ENCODE peak calls at places on chromosomes 2 and 18, in five cellular contexts. One of them, this sample, is unnamed.

GRCh38 chr18:26089247-26090129 is 925 bp downstream of the SS18 start:
- DNase-seq in cardiac muscle cell: peak
- DNase-seq in PC-3: peak
- DNase-seq in psoas muscle: no peak
- DNase-seq in body of pancreas: no peak
- DNase-seq in this sample: no peak

GRCh38 chr2:45264227-45265225 is 255.3 kb upstream of the SIX2 start:
- DNase-seq in cardiac muscle cell: no peak
- DNase-seq in PC-3: peak
- DNase-seq in psoas muscle: no peak
- DNase-seq in body of pancreas: no peak
- DNase-seq in this sample: no peak

GRCh38 chr2:222878877-222879601 is 18.2 kb downstream of the ACSL3 start:
- DNase-seq in cardiac muscle cell: peak
- DNase-seq in PC-3: peak
- DNase-seq in psoas muscle: no peak
- DNase-seq in body of pancreas: no peak
- DNase-seq in this sample: peak

GRCh38 chr2:53334610-53335009 is 433.0 kb upstream of the CHAC2 start:
- DNase-seq in cardiac muscle cell: no peak
- DNase-seq in PC-3: peak
- DNase-seq in psoas muscle: no peak
- DNase-seq in body of pancreas: no peak
- DNase-seq in this sample: no peak

GRCh38 chr2:217597140-217597539 is 405.7 kb downstream of the TNS1 start:
- DNase-seq in cardiac muscle cell: no peak
- DNase-seq in PC-3: no peak
- DNase-seq in psoas muscle: no peak
- DNase-seq in body of pancreas: no peak
- DNase-seq in this sample: no peak

GRCh38 chr2:200905618-200906296 is 16.6 kb downstream of the NIF3L1 start:
- DNase-seq in cardiac muscle cell: peak
- DNase-seq in PC-3: peak
- DNase-seq in psoas muscle: peak
- DNase-seq in body of pancreas: peak
- DNase-seq in this sample: peak

GRCh38 chr18:60197233-60197632 is 175.3 kb downstream of the MC4R start:
- DNase-seq in cardiac muscle cell: no peak
- DNase-seq in PC-3: no peak
- DNase-seq in psoas muscle: no peak
- DNase-seq in body of pancreas: no peak
- DNase-seq in this sample: no peak

GRCh38 chr2:47819834-47820233 is 36.9 kb downstream of the MSH6 start:
- DNase-seq in cardiac muscle cell: no peak
- DNase-seq in PC-3: peak
- DNase-seq in psoas muscle: no peak
- DNase-seq in body of pancreas: no peak
- DNase-seq in this sample: no peak

GRCh38 chr2:182767578-182767977 is 51.5 kb downstream of the DNAJC10 start:
- DNase-seq in cardiac muscle cell: peak
- DNase-seq in PC-3: peak
- DNase-seq in psoas muscle: no peak
- DNase-seq in body of pancreas: no peak
- DNase-seq in this sample: no peak

DNA sequence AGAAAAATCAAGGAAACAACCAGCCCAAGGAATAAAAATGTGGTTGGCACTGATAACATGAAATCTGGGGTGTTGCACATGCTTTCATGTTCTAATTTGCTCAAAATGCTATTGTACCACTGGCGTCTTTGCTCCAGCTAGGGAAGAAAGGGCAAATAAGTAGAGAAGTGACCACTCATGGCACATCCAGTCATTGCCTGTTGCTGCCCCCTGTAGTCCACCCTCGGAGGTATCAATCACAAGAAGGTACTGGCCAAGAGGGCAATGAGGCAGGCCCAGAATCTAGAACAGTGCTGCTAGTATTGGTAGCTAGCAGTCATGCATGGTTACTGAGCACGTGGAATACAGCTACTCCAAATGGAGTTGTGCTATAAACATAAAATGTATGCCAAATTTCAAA is 213.4 kb downstream of the CDCA7 start:
- DNase-seq in cardiac muscle cell: peak
- DNase-seq in PC-3: peak
- DNase-seq in psoas muscle: peak
- DNase-seq in body of pancreas: no peak
- DNase-seq in this sample: peak
- TF ChIP-seq CTCF in cardiac muscle cell: peak
- TF ChIP-seq CTCF in PC-3: peak
- TF ChIP-seq CTCF in psoas muscle: peak
- TF ChIP-seq CTCF in body of pancreas: no peak
- TF ChIP-seq CTCF in this sample: peak

DNA sequence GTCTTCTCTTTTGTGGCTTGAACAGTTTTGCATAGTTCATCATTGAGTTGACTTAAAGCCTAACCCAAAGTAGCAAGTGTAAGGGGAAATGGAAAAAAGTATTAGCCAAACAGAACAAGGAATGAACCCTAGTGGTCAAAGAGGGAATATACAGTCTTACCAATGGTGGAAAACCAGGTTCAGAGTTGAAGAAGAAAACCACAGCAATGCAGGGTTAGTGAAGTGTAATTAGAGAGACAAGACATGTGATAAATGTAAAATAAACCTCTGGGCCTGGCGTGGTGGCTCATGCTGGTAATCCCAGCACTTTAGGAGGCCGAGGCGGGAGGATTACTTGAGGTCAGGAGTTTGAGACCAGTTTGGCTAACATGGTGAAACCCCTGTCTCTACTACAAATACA is 2.4 kb downstream of the TTN start:
- DNase-seq in cardiac muscle cell: peak
- DNase-seq in PC-3: peak
- DNase-seq in psoas muscle: peak
- DNase-seq in body of pancreas: no peak
- DNase-seq in this sample: no peak
- TF ChIP-seq CTCF in cardiac muscle cell: peak
- TF ChIP-seq CTCF in PC-3: peak
- TF ChIP-seq CTCF in psoas muscle: peak
- TF ChIP-seq CTCF in body of pancreas: no peak
- TF ChIP-seq CTCF in this sample: peak

DNA sequence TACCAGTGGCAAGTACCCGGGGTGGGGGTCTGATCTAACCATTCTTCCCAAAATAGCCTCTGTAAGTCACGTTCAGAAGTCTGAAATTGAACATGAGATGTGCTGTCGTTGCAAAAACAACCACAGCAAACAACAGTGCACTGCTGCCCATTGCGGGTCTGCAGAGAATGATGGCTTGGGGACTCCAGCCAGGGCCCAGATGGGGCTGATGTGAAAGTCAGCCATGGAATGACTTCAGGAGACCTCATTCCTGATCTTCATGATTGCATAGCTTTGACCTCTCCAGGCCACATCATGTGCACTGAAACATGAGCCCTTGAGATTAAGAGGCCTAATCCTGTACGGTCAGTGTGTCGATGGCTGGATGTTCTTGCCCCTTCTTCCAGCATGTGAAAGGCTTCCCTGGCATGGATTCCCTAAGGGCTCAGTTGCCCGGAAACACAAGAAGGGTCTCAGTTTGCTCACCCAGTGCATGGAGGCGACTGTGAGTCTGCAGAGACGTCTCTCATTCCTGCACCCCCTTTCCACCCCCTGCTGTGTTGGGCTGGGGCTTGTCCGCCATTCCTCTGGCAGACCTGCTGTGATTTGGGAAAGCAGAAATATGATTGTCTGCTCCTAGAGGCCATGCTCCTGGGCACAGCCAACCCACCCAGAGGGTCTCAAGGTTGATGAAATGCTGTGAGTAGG is 191.6 kb downstream of the SEPTIN10 start:
- DNase-seq in cardiac muscle cell: no peak
- DNase-seq in PC-3: no peak
- DNase-seq in psoas muscle: no peak
- DNase-seq in body of pancreas: no peak
- DNase-seq in this sample: no peak
- TF ChIP-seq CTCF in cardiac muscle cell: no peak
- TF ChIP-seq CTCF in PC-3: no peak
- TF ChIP-seq CTCF in psoas muscle: no peak
- TF ChIP-seq CTCF in body of pancreas: no peak
- TF ChIP-seq CTCF in this sample: no peak

DNA sequence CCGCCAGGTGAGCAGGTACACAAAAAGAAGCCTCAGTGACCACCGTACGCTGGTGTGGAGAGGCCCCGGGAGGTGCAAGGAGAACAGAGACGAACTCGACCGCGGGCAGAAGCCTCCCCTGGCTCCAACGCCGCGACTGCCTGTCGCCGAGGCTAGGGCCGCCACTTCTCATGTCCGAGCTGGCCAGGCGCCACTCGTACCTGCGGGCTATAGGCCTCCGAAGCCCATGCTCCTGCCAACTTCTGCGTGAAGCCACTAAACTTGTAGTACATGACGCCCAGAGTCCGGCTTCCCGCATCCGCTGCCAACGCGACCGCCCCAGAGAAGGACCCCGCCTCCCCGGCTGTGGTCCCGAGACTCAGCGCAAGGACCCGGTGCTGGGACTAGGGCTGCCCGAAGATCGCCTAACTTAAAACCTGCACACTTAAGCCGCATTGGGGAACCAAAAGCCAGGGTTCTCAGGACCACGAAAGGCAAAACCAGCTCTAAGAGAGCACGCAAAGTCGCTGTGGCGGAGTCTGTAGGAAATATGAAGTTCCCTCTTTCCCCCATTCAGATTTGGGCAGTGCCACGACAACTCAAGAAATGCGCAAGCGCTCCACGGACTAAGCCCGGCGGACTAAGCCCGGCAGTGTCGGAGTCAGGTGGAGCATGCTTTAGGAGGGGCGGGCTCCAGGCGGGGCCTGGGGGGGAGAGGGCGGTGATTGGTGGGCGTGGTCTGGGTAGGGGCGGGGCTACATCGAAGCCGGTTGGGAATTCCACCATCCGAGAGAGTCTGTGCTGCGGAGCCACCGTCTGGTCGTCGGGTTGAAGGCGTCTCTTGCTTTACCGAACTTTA is at the start of gene COX7A2L:
- DNase-seq in cardiac muscle cell: peak
- DNase-seq in PC-3: peak
- DNase-seq in psoas muscle: peak
- DNase-seq in body of pancreas: peak
- DNase-seq in this sample: peak
- TF ChIP-seq CTCF in cardiac muscle cell: peak
- TF ChIP-seq CTCF in PC-3: peak
- TF ChIP-seq CTCF in psoas muscle: peak
- TF ChIP-seq CTCF in body of pancreas: peak
- TF ChIP-seq CTCF in this sample: no peak

GRCh38 chr18:58541137-58541788 is 87.6 kb downstream of the ALPK2 start:
- DNase-seq in cardiac muscle cell: peak
- DNase-seq in PC-3: peak
- DNase-seq in psoas muscle: no peak
- DNase-seq in body of pancreas: no peak
- DNase-seq in this sample: peak
- TF ChIP-seq CTCF in cardiac muscle cell: peak
- TF ChIP-seq CTCF in PC-3: peak
- TF ChIP-seq CTCF in psoas muscle: peak
- TF ChIP-seq CTCF in body of pancreas: no peak
- TF ChIP-seq CTCF in this sample: no peak

GRCh38 chr18:74679006-74679678 is 81.5 kb downstream of the ZNF407 start:
- DNase-seq in cardiac muscle cell: no peak
- DNase-seq in PC-3: no peak
- DNase-seq in psoas muscle: no peak
- DNase-seq in body of pancreas: no peak
- DNase-seq in this sample: no peak

GRCh38 chr18:74679679-74680076 is 82.0 kb downstream of the ZNF407 start:
- DNase-seq in cardiac muscle cell: no peak
- DNase-seq in PC-3: no peak
- DNase-seq in psoas muscle: no peak
- DNase-seq in body of pancreas: no peak
- DNase-seq in this sample: no peak

GRCh38 chr18:74672371-74672770 is 74.7 kb downstream of the ZNF407 start:
- DNase-seq in cardiac muscle cell: no peak
- DNase-seq in PC-3: no peak
- DNase-seq in psoas muscle: no peak
- DNase-seq in body of pancreas: no peak
- DNase-seq in this sample: no peak

GRCh38 chr18:74669136-74669798 is 71.6 kb downstream of the ZNF407 start:
- DNase-seq in cardiac muscle cell: no peak
- DNase-seq in PC-3: no peak
- DNase-seq in psoas muscle: no peak
- DNase-seq in body of pancreas: no peak
- DNase-seq in this sample: no peak

GRCh38 chr18:74674487-74674886 is 76.8 kb downstream of the ZNF407 start:
- DNase-seq in cardiac muscle cell: no peak
- DNase-seq in PC-3: no peak
- DNase-seq in psoas muscle: no peak
- DNase-seq in body of pancreas: no peak
- DNase-seq in this sample: no peak
- TF ChIP-seq CTCF in cardiac muscle cell: no peak
- TF ChIP-seq CTCF in PC-3: no peak
- TF ChIP-seq CTCF in psoas muscle: no peak
- TF ChIP-seq CTCF in body of pancreas: no peak
- TF ChIP-seq CTCF in this sample: no peak

GRCh38 chr2:233281986-233282603 is 25.5 kb upstream of the SAG start:
- DNase-seq in cardiac muscle cell: no peak
- DNase-seq in PC-3: no peak
- DNase-seq in psoas muscle: no peak
- DNase-seq in body of pancreas: no peak
- DNase-seq in this sample: no peak
- TF ChIP-seq CTCF in cardiac muscle cell: no peak
- TF ChIP-seq CTCF in PC-3: no peak
- TF ChIP-seq CTCF in psoas muscle: no peak
- TF ChIP-seq CTCF in body of pancreas: no peak
- TF ChIP-seq CTCF in this sample: no peak

This sample was measured in Calu3.